ENCODE peak calls at places on chromosomes 12 and 14, in seven cellular contexts. Z is T47D, O is GM04504, K is left ventricle myocardium superior, Q is right cardiac atrium, N is tibial nerve, R is foreskin melanocyte. J is an unnamed sample.

GRCh38 chr12:126389961-126390360 is 1324.7 kb downstream of the AACS start:
- DNase-seq in Z (no peak), N (no peak), R (no peak), O (no peak), Q (no peak), K (no peak), J (no peak)

GRCh38 chr12:1882850-1883470 is 35.5 kb downstream of the CACNA2D4 start:
- DNase-seq in Q (no peak), K (no peak), N (no peak), R (no peak), O (no peak), Z (no peak), J (no peak)

GRCh38 chr14:92204792-92205191 is 83.0 kb downstream of the CPSF2 start:
- DNase-seq in Q (no peak), Z (no peak), R (no peak), K (no peak), N (no peak), O (no peak), J (no peak)

GRCh38 chr14:53947452-53948180 is 9.0 kb downstream of the BMP4 start:
- DNase-seq in K (no peak), R (no peak), Q (no peak), Z (no peak), O (no peak), N (no peak), J (no peak)

GRCh38 chr14:22848391-22849164 is 12.2 kb downstream of the MMP14 start:
- DNase-seq in Q (peak), R (peak), N (peak), K (peak), Z (no peak), O (peak), J (no peak)

GRCh38 chr14:88562831-88563686 is at the start of gene ZC3H14:
- DNase-seq in Z (peak), N (peak), R (peak), K (peak), O (peak), Q (peak), J (peak)

GRCh38 chr14:26104686-26105085 is 493.1 kb downstream of the NOVA1 start:
- DNase-seq in R (no peak), Z (no peak), N (no peak), Q (no peak), O (no peak), K (no peak), J (no peak)

GRCh38 chr12:51393676-51394545 is 2.7 kb upstream of the GALNT6 start:
- DNase-seq in Q (no peak), O (peak), R (no peak), K (no peak), N (no peak), Z (no peak), J (peak)

GRCh38 chr14:68744613-68745012 is 48.3 kb downstream of the ZFP36L1 start:
- DNase-seq in K (no peak), N (no peak), Z (no peak), Q (no peak), R (no peak), O (no peak), J (no peak)

GRCh38 chr14:98977451-98977850 is 294.5 kb downstream of the BCL11B start:
- DNase-seq in K (no peak), Z (no peak), Q (no peak), N (no peak), O (no peak), R (no peak), J (no peak)

GRCh38 chr12:66188584-66189475 is at the start of gene IRAK3:
- DNase-seq in Z (no peak), O (peak), Q (peak), K (peak), N (peak), R (no peak), J (peak)

GRCh38 chr12:49017764-49018281 is 753 bp downstream of the PRKAG1 start:
- DNase-seq in N (no peak), K (peak), R (no peak), O (no peak), Z (no peak), Q (peak), J (peak)

GRCh38 chr14:54675236-54676125 is 108.6 kb downstream of the SAMD4A start:
- DNase-seq in Q (no peak), Z (no peak), N (no peak), O (no peak), K (no peak), R (no peak), J (no peak)

GRCh38 chr12:20212036-20212435 is 156.3 kb upstream of the PDE3A start:
- DNase-seq in N (no peak), Z (no peak), K (no peak), O (no peak), Q (no peak), R (no peak), J (no peak)

GRCh38 chr14:26917086-26917485 is 319.3 kb upstream of the NOVA1 start:
- DNase-seq in R (no peak), Q (no peak), N (no peak), K (no peak), Z (no peak), O (peak), J (no peak)

GRCh38 chr12:59973515-59973914 is 377.7 kb downstream of the SLC16A7 start:
- DNase-seq in K (no peak), O (peak), Q (no peak), N (no peak), R (peak), Z (no peak), J (no peak)

GRCh38 chr12:111686574-111687105 is 787 bp downstream of the ACAD10 start:
- DNase-seq in R (no peak), Z (no peak), N (no peak), K (no peak), Q (no peak), O (no peak), J (no peak)

GRCh38 chr14:28542040-28542439 is 224.5 kb upstream of the FOXG1 start:
- DNase-seq in N (no peak), Q (no peak), Z (no peak), O (no peak), R (no peak), K (no peak), J (no peak)

GRCh38 chr12:14572401-14572800 is 4.7 kb upstream of the PLBD1 start:
- DNase-seq in N (no peak), Q (no peak), R (no peak), O (no peak), Z (no peak), K (no peak), J (no peak)

GRCh38 chr12:121230538-121230907 is 20.6 kb downstream of the P2RX4 start:
- DNase-seq in Q (no peak), R (no peak), N (no peak), Z (no peak), K (no peak), O (no peak), J (no peak)

GRCh38 chr12:8078400-8078799 is 3.7 kb upstream of the NECAP1 start:
- DNase-seq in R (peak), N (no peak), K (no peak), O (no peak), Z (no peak), Q (no peak), J (peak)

GRCh38 chr12:112961536-112961935 is 16.8 kb upstream of the OAS2 start:
- DNase-seq in Z (no peak), O (no peak), N (no peak), K (no peak), Q (no peak), R (no peak), J (no peak)

GRCh38 chr14:24384169-24384568 is 14.6 kb upstream of the NYNRIN start:
- DNase-seq in R (no peak), K (no peak), Z (no peak), Q (no peak), O (no peak), N (no peak), J (no peak)

GRCh38 chr12:64672925-64673409 is 62.7 kb downstream of the RASSF3 start:
- DNase-seq in Z (no peak), K (peak), O (no peak), Q (peak), N (no peak), R (no peak), J (no peak)

GRCh38 chr14:104871656-104872468 is 6.8 kb downstream of the CEP170B start:
- DNase-seq in Z (no peak), O (no peak), K (peak), Q (no peak), R (no peak), N (no peak), J (no peak)

GRCh38 chr14:104726600-104727451 is 2.8 kb downstream of the ADSS1 start:
- DNase-seq in O (no peak), K (peak), Z (no peak), N (no peak), R (no peak), Q (no peak), J (no peak)

GRCh38 chr12:93823616-93824410 is 146.6 kb downstream of the CRADD start:
- DNase-seq in Z (no peak), O (no peak), Q (no peak), K (no peak), R (no peak), N (no peak), J (no peak)

GRCh38 chr12:109016978-109017377 is 3.9 kb downstream of the SVOP start:
- DNase-seq in Z (no peak), R (no peak), K (no peak), Q (no peak), N (no peak), O (no peak), J (no peak)

GRCh38 chr14:70999117-70999516 is 91.9 kb downstream of the PCNX1 start:
- DNase-seq in Q (no peak), R (no peak), N (no peak), K (no peak), O (no peak), Z (no peak), J (no peak)

GRCh38 chr14:76827696-76828301 is 1.6 kb downstream of the LRRC74A start:
- DNase-seq in K (peak), R (no peak), Q (peak), O (no peak), Z (no peak), N (no peak), J (no peak)

GRCh38 chr12:10641735-10642500 is 28.5 kb upstream of the MAGOHB start:
- DNase-seq in N (no peak), Z (no peak), K (no peak), O (no peak), Q (no peak), R (peak), J (no peak)

GRCh38 chr12:42776396-42776795 is 186.8 kb upstream of the PRICKLE1 start:
- DNase-seq in Z (no peak), K (no peak), Q (no peak), R (no peak), N (no peak), O (no peak), J (no peak)

GRCh38 chr14:61644834-61645233 is 50.5 kb upstream of the HIF1A start:
- DNase-seq in Q (no peak), N (no peak), K (no peak), O (no peak), Z (no peak), R (no peak), J (no peak)

GRCh38 chr12:76571256-76571655 is 11.7 kb upstream of the OSBPL8 start:
- DNase-seq in Q (no peak), Z (no peak), R (no peak), N (no peak), O (no peak), K (no peak), J (no peak)

GRCh38 chr12:5043589-5044419 is at the start of gene KCNA5:
- DNase-seq in Q (peak), O (no peak), N (no peak), R (peak), K (peak), Z (no peak), J (no peak)

GRCh38 chr12:108394196-108394595 is 55.1 kb upstream of the CMKLR1 start:
- DNase-seq in Z (no peak), O (peak), N (no peak), R (no peak), Q (peak), K (peak), J (no peak)

GRCh38 chr14:96267336-96267735 is 11.3 kb downstream of the BDKRB1 start:
- DNase-seq in N (no peak), Q (no peak), Z (no peak), O (peak), R (peak), K (no peak), J (no peak)

GRCh38 chr12:120472521-120472920 is 3.0 kb upstream of the SRSF9 start:
- DNase-seq in Q (no peak), K (no peak), N (no peak), O (no peak), R (no peak), Z (no peak), J (no peak)

GRCh38 chr12:84069699-84070098 is 842.9 kb downstream of the SLC6A15 start:
- DNase-seq in O (no peak), R (no peak), N (no peak), Q (no peak), K (no peak), Z (no peak), J (no peak)